ENCODE peak calls at places on chromosomes 3 and 15, in nine cellular contexts. C is Peyer's patch, G is IMR-90, B is tibial nerve, K is esophagus squamous epithelium, O is HepG2, D is breast epithelium, X is heart left ventricle, Z is uterus. U is an unnamed sample.

GRCh38 chr3:78754066-78754743 is 1013.6 kb downstream of the ROBO1 start:
- DNase-seq in G (peak), X (no peak), B (no peak), C (no peak), K (no peak), Z (no peak), O (peak), D (no peak), U (no peak)

GRCh38 chr3:14787630-14788029 is 31.1 kb upstream of the FGD5 start:
- DNase-seq in X (no peak), Z (no peak), D (no peak), B (no peak), G (no peak), K (no peak), C (no peak), O (peak), U (no peak)

GRCh38 chr3:30655187-30655812 is 48.9 kb downstream of the TGFBR2 start:
- DNase-seq in G (peak), X (no peak), K (no peak), B (no peak), O (no peak), Z (no peak), C (no peak), D (no peak), U (no peak)

GRCh38 chr3:149441662-149442442 is 32.6 kb upstream of the TM4SF4 start:
- DNase-seq in O (no peak), G (peak), D (no peak), B (no peak), Z (no peak), C (no peak), K (no peak), X (no peak), U (no peak)

GRCh38 chr15:90200534-90201139 is 493 bp upstream of the SEMA4B start:
- DNase-seq in Z (no peak), X (no peak), O (no peak), D (no peak), K (no peak), B (no peak), G (no peak), C (no peak), U (no peak)

GRCh38 chr15:95994418-95994817 is 336.1 kb upstream of the NR2F2 start:
- DNase-seq in D (no peak), K (no peak), B (no peak), O (no peak), G (peak), Z (no peak), C (no peak), X (no peak), U (no peak)

GRCh38 chr3:87856126-87856525 is 202.7 kb downstream of the CGGBP1 start:
- DNase-seq in G (no peak), O (no peak), X (no peak), Z (no peak), C (no peak), K (no peak), B (no peak), D (no peak), U (no peak)

GRCh38 chr3:40477671-40478070 is 749 bp downstream of the ZNF619 start:
- DNase-seq in D (no peak), X (no peak), K (no peak), B (no peak), C (no peak), O (no peak), G (no peak), Z (no peak), U (no peak)

GRCh38 chr15:69903476-69904295 is 194.0 kb downstream of the TLE3 start:
- DNase-seq in B (no peak), G (peak), Z (no peak), D (no peak), K (no peak), O (no peak), X (no peak), C (no peak), U (no peak)

GRCh38 chr3:61564405-61565059 is 3.2 kb downstream of the PTPRG start:
- DNase-seq in C (peak), O (no peak), G (peak), B (peak), Z (peak), K (no peak), X (peak), D (peak), U (peak)

GRCh38 chr3:192224634-192225033 is 502.7 kb downstream of the FGF12 start:
- DNase-seq in K (no peak), X (no peak), B (no peak), D (no peak), C (no peak), G (no peak), O (no peak), Z (no peak), U (no peak)

GRCh38 chr3:82030932-82031331 is 269.5 kb upstream of the GBE1 start:
- DNase-seq in C (no peak), B (peak), K (no peak), X (no peak), Z (no peak), O (no peak), D (no peak), G (no peak), U (no peak)

GRCh38 chr15:63186065-63186464 is 3.3 kb upstream of the RAB8B start:
- DNase-seq in D (no peak), X (no peak), G (peak), C (no peak), K (no peak), Z (no peak), B (no peak), O (peak), U (no peak)

GRCh38 chr3:147945968-147946519 is 536.9 kb downstream of the ZIC1 start:
- DNase-seq in O (peak), G (peak), B (peak), K (no peak), C (no peak), Z (peak), D (no peak), X (peak), U (no peak)

GRCh38 chr3:4504340-4505261 is 11.5 kb downstream of the ITPR1 start:
- DNase-seq in G (no peak), D (peak), O (no peak), B (no peak), Z (peak), X (no peak), K (no peak), C (peak), U (no peak)

GRCh38 chr15:97115764-97116075 is 785.2 kb downstream of the NR2F2 start:
- DNase-seq in K (no peak), Z (no peak), X (no peak), O (no peak), G (no peak), D (no peak), B (no peak), C (no peak), U (no peak)

GRCh38 chr3:64011685-64012084 is 11.6 kb downstream of the PSMD6 start:
- DNase-seq in X (no peak), K (no peak), C (no peak), G (peak), B (no peak), O (no peak), D (no peak), Z (no peak), U (no peak)

GRCh38 chr15:80999623-81000036 is 1.1 kb upstream of the TLNRD1 start:
- DNase-seq in G (no peak), C (peak), K (no peak), D (no peak), B (no peak), X (peak), Z (no peak), O (no peak), U (no peak)
- TF ChIP-seq POLR2A in G (no peak), C (no peak), K (peak), D (no peak), B (no peak), X (no peak), Z (no peak), O (no peak), U (peak)

DNA sequence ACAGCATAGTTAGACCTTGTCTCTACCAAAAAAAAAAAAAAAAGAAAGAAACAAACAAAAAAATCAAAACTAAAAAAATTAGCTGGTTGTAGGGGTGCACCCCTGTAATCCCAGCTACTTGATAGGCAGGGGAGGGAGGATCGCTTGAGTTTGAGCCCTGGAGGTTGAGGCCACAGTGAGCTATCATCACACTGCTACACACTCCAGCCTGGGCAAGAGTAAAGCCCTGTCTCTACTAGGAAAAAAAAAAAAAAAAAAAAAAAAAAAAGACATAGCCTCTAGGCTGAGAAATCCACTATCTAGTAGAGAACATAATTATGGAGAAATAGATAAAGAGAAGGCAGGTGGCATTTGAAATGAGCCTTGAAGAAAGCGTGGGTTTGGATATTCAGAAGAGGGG is 2.2 kb upstream of the CHRNA5 start:
- DNase-seq in K (no peak), B (no peak), D (no peak), Z (no peak), G (no peak), O (no peak), X (no peak), C (no peak), U (no peak)
- TF ChIP-seq POLR2A in K (no peak), B (no peak), D (no peak), Z (no peak), G (no peak), O (no peak), X (no peak), C (no peak), U (no peak)

DNA sequence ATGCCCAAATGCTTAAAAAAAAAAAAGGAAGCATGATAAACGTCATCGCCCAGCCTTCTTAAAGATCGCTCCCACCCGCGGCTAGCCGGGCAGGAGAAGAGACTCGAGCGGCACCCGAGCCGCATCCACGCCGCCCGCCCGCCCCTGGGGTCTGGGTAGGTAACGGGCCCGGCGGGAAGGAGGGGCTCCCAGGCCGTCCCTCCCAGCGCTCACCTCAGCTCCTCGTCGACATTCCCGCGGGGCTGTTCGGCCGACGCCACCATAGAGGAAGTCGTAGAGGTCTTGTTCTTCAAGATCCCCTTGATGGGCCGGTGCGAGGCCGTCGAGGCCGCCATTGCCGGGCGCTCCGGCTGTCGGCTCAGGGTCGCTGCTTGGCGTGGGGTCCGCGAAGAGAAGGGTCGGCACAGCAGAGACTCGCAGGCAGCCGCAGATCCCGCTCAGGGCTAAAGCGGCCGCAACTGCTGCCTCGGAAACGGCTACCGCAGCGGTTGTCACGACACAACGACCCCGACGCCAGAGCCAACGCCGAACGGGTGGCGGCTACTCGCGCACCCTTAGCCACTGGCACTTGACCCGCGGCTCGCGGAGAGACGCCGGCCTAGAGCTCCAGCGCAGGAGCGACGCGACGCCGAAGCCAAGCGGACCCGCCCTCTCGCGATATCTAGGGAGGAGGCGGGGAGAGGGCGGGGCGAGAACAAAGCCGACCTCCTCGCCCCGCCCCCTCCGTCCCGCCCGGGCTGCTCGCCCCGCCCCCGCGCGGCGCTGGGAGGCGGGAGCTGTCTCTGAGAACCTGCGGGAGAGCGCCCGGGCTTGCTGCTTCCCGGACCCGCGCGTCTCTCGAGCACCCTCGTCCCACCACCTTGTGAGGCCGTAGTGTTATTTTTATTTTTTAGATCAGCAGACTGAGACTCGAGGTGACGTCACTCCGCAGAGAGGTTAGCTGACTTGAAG is at the start of gene PPP1R2:
- DNase-seq in O (peak), X (peak), G (peak), Z (peak), K (peak), C (peak), B (peak), D (peak), U (peak)
- TF ChIP-seq POLR2A in O (peak), X (peak), G (peak), Z (peak), K (peak), C (peak), B (peak), D (peak), U (peak)

GRCh38 chr3:9934993-9935392 is 1.4 kb downstream of the CRELD1 start:
- DNase-seq in Z (no peak), C (no peak), D (no peak), G (no peak), O (no peak), K (no peak), X (no peak), B (no peak), U (no peak)

GRCh38 chr3:9934235-9934621 is 594 bp downstream of the CRELD1 start:
- DNase-seq in Z (no peak), G (no peak), D (no peak), C (no peak), X (no peak), O (no peak), B (no peak), K (no peak), U (no peak)

GRCh38 chr3:9932535-9932842 is 1.1 kb upstream of the CRELD1 start:
- DNase-seq in O (no peak), D (no peak), K (no peak), C (no peak), B (no peak), X (no peak), Z (no peak), G (no peak), U (no peak)

GRCh38 chr3:9933561-9934234 is at the start of gene CRELD1:
- DNase-seq in G (peak), O (peak), X (peak), K (peak), Z (peak), C (peak), B (peak), D (peak), U (peak)

DNA sequence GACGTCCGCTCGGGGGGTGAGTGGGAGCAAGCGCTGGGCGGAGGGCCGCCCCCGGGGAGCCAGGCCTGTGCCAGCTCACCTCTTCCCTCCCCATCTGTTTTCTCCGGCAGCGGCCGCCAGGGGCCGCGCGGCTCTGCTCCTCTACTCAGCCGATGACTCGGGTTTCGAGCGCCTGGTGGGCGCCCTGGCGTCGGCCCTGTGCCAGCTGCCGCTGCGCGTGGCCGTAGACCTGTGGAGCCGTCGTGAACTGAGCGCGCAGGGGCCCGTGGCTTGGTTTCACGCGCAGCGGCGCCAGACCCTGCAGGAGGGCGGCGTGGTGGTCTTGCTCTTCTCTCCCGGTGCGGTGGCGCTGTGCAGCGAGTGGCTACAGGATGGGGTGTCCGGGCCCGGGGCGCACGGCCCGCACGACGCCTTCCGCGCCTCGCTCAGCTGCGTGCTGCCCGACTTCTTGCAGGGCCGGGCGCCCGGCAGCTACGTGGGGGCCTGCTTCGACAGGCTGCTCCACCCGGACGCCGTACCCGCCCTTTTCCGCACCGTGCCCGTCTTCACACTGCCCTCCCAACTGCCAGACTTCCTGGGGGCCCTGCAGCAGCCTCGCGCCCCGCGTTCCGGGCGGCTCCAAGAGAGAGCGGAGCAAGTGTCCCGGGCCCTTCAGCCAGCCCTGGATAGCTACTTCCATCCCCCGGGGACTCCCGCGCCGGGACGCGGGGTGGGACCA is 632 bp upstream of the CRELD1 start:
- DNase-seq in X (peak), Z (peak), K (peak), O (peak), D (peak), G (peak), C (peak), B (peak), U (peak)
- TF ChIP-seq POLR2A in X (peak), Z (no peak), K (no peak), O (peak), D (no peak), G (no peak), C (no peak), B (no peak), U (no peak)

DNA sequence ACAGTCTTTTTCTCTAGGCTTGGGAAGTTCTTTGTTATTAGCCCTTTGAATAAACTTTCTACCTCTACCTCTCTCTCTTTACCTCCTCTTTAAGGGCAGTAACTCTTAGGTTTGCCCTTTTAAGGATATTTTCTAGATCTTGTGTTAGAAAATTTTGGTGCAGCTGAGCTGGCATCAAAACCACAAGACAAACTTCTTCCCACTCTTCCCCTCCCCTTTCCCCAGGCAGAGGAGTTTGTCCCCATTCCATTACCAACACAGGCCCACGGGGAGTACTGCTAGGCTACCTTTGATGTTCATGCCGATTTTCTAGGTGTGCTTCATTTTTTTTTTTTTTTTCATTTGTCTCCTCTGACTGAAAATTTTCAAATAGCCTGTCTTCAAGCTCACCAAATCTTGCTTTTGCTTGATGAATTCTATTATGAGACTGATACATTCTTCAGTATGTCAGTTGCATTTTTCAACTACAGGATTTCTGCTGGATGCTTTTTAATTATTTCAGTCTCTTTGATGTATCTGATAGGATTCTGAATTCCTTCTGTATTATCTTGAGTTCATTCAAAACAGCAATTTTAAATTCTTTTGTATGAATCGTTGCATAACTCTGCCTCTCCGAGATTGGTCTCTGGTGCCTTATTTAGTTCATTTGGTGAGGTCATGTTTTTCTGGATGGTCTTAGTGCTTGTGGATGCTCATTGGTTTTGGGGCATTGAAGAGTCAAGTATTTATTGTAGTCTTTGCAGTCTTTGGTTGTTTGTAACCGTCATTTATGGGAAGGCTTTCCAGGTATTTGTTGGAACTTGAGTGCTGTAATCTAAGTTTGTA is 112.1 kb downstream of the UBE2E2 start:
- DNase-seq in Z (no peak), X (no peak), C (no peak), G (peak), D (no peak), O (no peak), B (no peak), K (no peak), U (no peak)
- TF ChIP-seq POLR2A in Z (no peak), X (no peak), C (no peak), G (no peak), D (no peak), O (no peak), B (no peak), K (no peak), U (no peak)

DNA sequence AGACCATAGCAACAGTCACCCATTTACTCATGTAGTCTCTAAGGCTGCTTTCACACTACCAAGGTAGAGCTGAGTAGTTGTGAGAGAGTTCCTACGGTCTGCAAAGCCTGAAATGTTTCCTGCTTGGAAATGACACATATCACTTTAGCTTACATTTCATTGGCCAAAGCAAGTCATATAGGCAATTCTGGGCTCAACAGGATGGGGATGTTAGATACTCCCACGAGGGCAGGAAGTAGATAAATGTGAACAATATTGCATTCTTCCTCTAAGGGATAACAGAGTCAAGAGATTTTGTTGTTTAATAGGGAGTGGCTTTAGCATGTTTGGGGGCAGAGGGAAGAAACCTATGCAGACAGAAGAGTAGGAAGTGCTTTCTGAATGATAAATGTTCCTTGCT is 355.6 kb upstream of the THRB start:
- DNase-seq in K (no peak), G (no peak), B (no peak), O (no peak), X (no peak), C (no peak), Z (no peak), D (no peak), U (no peak)
- TF ChIP-seq POLR2A in K (no peak), G (no peak), B (no peak), O (no peak), X (no peak), C (no peak), Z (no peak), D (no peak), U (no peak)

GRCh38 chr3:153052096-153052460 is 109.9 kb upstream of the RAP2B start:
- DNase-seq in X (no peak), K (no peak), B (no peak), D (no peak), C (no peak), G (peak), O (peak), Z (peak), U (no peak)
- TF ChIP-seq POLR2A in X (no peak), K (no peak), B (no peak), D (no peak), C (no peak), G (no peak), O (no peak), Z (no peak), U (no peak)

GRCh38 chr3:143001369-143002082 is at the start of gene U2SURP:
- DNase-seq in G (peak), C (peak), K (peak), Z (peak), D (peak), B (peak), X (peak), O (peak), U (peak)
- TF ChIP-seq POLR2A in G (peak), C (peak), K (peak), Z (peak), D (no peak), B (peak), X (peak), O (peak), U (peak)

GRCh38 chr3:131361464-131362421 is 19.8 kb upstream of the NUDT16 start:
- DNase-seq in G (peak), B (peak), X (peak), O (no peak), Z (peak), D (peak), K (peak), C (peak), U (peak)
- TF ChIP-seq POLR2A in G (no peak), B (no peak), X (peak), O (no peak), Z (peak), D (no peak), K (peak), C (peak), U (no peak)

U was measured in GM12891.